ENCODE peak calls at places on chromosomes 3 and 15, in eight cellular contexts. N is stomach, O is fibroblast of mammary gland, Z is uterus, I is lower lobe of right lung, R is GM12865, Q is Calu3, P is AG09309. Y is an unnamed sample.

GRCh38 chr3:104385421-104385820 is 981.3 kb upstream of the ALCAM start:
- DNase-seq in N (no peak), O (no peak), Z (no peak), I (no peak), R (no peak), Q (no peak), P (no peak), Y (no peak)

GRCh38 chr3:187968883-187969580 is 184.9 kb upstream of the LPP start:
- DNase-seq in N (no peak), O (peak), Z (no peak), I (no peak), R (no peak), Q (peak), P (peak), Y (peak)

GRCh38 chr3:59777559-59778178 is 727.8 kb upstream of the CFAP20DC start:
- DNase-seq in N (no peak), O (no peak), Z (no peak), I (no peak), R (no peak), Q (no peak), P (no peak), Y (no peak)

GRCh38 chr3:16605966-16606365 is 743 bp upstream of the DAZL start:
- DNase-seq in N (no peak), O (no peak), Z (no peak), I (no peak), R (no peak), Q (no peak), P (no peak), Y (no peak)

GRCh38 chr15:97521894-97522293 is 438.6 kb upstream of the ARRDC4 start:
- DNase-seq in N (no peak), O (no peak), Z (no peak), I (no peak), R (no peak), Q (no peak), P (no peak), Y (no peak)

GRCh38 chr15:68537506-68537905 is 41.3 kb upstream of the CORO2B start:
- DNase-seq in N (no peak), O (no peak), Z (no peak), I (no peak), R (no peak), Q (no peak), P (no peak), Y (peak)

GRCh38 chr3:140290105-140290504 is 355.1 kb downstream of the CLSTN2 start:
- DNase-seq in N (no peak), O (peak), Z (no peak), I (no peak), R (no peak), Q (no peak), P (no peak), Y (peak)

GRCh38 chr15:23687143-23687470 is at the start of gene NDN:
- DNase-seq in N (peak), O (peak), Z (peak), I (peak), R (no peak), Q (no peak), P (no peak), Y (peak)

GRCh38 chr3:46492890-46493547 is 4.8 kb upstream of the RTP3 start:
- DNase-seq in N (no peak), O (no peak), Z (no peak), I (no peak), R (no peak), Q (no peak), P (no peak), Y (no peak)

GRCh38 chr3:50370594-50370993 is 11.3 kb upstream of the TMEM115 start:
- DNase-seq in N (no peak), O (peak), Z (no peak), I (no peak), R (no peak), Q (peak), P (no peak), Y (no peak)

GRCh38 chr3:157495846-157496245 is 7.4 kb downstream of the VEPH1 start:
- DNase-seq in N (no peak), O (no peak), Z (no peak), I (no peak), R (no peak), Q (no peak), P (no peak), Y (no peak)

GRCh38 chr3:191210032-191210431 is 11.0 kb downstream of the OSTN start:
- DNase-seq in N (no peak), O (no peak), Z (no peak), I (no peak), R (no peak), Q (no peak), P (no peak), Y (no peak)

GRCh38 chr3:33681667-33682066 is 36.4 kb downstream of the CLASP2 start:
- DNase-seq in N (no peak), O (no peak), Z (no peak), I (no peak), R (no peak), Q (no peak), P (no peak), Y (no peak)

GRCh38 chr15:79682285-79682684 is 214.5 kb downstream of the MTHFS start:
- DNase-seq in N (no peak), O (peak), Z (peak), I (no peak), R (no peak), Q (no peak), P (peak), Y (peak)

GRCh38 chr3:48039487-48040190 is 23.4 kb upstream of the MAP4 start:
- DNase-seq in N (no peak), O (peak), Z (no peak), I (no peak), R (peak), Q (no peak), P (no peak), Y (peak)

GRCh38 chr15:73630796-73631471 is 2.3 kb downstream of the NPTN start:
- DNase-seq in N (no peak), O (no peak), Z (no peak), I (no peak), R (peak), Q (no peak), P (no peak), Y (no peak)

GRCh38 chr3:147410126-147410517 is 957 bp downstream of the ZIC1 start:
- DNase-seq in N (no peak), O (no peak), Z (no peak), I (no peak), R (no peak), Q (no peak), P (no peak), Y (no peak)

GRCh38 chr3:111915905-111916304 is 56.8 kb downstream of the PHLDB2 start:
- DNase-seq in N (no peak), O (no peak), Z (no peak), I (no peak), R (no peak), Q (no peak), P (no peak), Y (peak)

GRCh38 chr3:86537171-86537570 is 453.8 kb downstream of the VGLL3 start:
- DNase-seq in N (no peak), O (no peak), Z (no peak), I (no peak), R (no peak), Q (no peak), P (no peak), Y (no peak)

GRCh38 chr3:112817271-112817670 is 29.4 kb downstream of the CD200R1L start:
- DNase-seq in N (no peak), O (no peak), Z (no peak), I (no peak), R (no peak), Q (no peak), P (no peak), Y (peak)

GRCh38 chr15:50262533-50262932 is 3.0 kb downstream of the HDC start:
- DNase-seq in N (no peak), O (no peak), Z (no peak), I (no peak), R (peak), Q (no peak), P (no peak), Y (no peak)

GRCh38 chr3:115986555-115987207 is 363.4 kb downstream of the GAP43 start:
- DNase-seq in N (no peak), O (peak), Z (no peak), I (no peak), R (peak), Q (peak), P (no peak), Y (peak)

GRCh38 chr3:32816439-32817194 is 1.2 kb upstream of the TRIM71 start:
- DNase-seq in N (no peak), O (peak), Z (no peak), I (peak), R (no peak), Q (no peak), P (no peak), Y (peak)

GRCh38 chr3:193933451-193933850 is 202.5 kb upstream of the HES1 start:
- DNase-seq in N (no peak), O (no peak), Z (no peak), I (no peak), R (no peak), Q (no peak), P (no peak), Y (no peak)

GRCh38 chr3:54899273-54899672 is 28.6 kb downstream of the LRTM1 start:
- DNase-seq in N (no peak), O (no peak), Z (no peak), I (no peak), R (no peak), Q (no peak), P (no peak), Y (no peak)

GRCh38 chr15:66661432-66662096 is 40.5 kb upstream of the SMAD6 start:
- DNase-seq in N (no peak), O (no peak), Z (no peak), I (peak), R (no peak), Q (no peak), P (no peak), Y (no peak)

GRCh38 chr15:94001113-94001919 is 230.0 kb upstream of the MCTP2 start:
- DNase-seq in N (no peak), O (peak), Z (no peak), I (no peak), R (no peak), Q (no peak), P (no peak), Y (no peak)

GRCh38 chr15:94002026-94002425 is 229.3 kb upstream of the MCTP2 start:
- DNase-seq in N (no peak), O (no peak), Z (no peak), I (no peak), R (no peak), Q (no peak), P (no peak), Y (no peak)

GRCh38 chr15:94000603-94001002 is 230.8 kb upstream of the MCTP2 start:
- DNase-seq in N (no peak), O (no peak), Z (no peak), I (no peak), R (no peak), Q (no peak), P (no peak), Y (no peak)

DNA sequence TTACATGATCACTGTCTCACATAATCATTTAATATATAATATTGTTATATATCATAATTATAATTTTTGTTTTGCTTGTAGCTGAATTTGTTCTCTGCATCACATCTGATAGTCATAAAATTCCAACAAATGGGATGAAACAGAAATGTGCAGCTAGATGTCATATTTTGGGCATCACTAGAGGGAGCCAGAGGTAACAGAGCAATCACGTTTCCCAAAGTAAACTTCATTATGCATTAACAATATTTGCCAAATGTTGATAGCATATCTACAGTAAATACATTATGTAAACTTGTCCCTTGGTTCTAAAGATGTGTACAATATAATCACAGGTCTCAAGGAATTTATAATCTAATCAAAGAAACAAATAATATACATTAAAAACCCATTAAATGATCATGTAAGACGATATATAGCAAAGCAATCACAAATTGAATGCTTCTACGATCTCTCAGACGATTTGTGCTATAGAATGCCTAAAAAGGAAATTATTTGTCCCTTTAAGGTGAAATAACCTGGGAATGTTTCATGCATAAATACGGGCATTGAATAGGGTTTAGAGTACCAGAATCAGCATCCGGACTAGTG is 234.2 kb upstream of the MCTP2 start:
- DNase-seq in N (no peak), O (peak), Z (no peak), I (no peak), R (peak), Q (peak), P (peak), Y (peak)
- TF ChIP-seq CTCF in N (no peak), O (peak), Z (peak), I (peak), R (peak), Q (peak), P (peak), Y (peak)

DNA sequence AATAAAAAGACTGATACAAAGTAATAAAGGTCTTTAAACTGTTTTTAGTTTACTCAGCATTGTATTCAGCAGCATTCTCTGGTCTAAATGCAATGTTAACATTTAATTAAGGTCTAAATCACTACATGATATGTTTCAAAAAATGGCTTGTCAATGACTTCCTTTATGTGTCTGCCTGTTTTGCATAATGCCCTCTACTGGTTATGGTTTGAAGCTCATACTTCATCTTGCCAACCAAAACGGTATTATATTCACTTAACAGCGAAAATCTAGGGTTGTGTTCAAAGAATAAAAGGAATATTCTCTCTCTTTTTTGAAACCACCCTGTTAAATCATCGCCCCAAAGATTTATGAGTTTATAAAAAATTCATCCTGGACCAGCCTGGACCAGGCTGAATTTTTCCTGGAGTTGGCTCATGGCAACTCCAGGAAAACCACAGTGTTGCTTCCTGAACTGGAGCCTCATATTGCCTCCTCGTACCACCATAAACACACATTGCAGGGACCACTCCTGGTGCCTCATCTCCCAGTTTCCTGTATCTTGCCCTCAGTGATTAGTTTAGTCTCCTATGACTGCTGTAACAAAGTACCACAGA is 6.7 kb upstream of the NCEH1 start:
- DNase-seq in N (no peak), O (peak), Z (no peak), I (no peak), R (peak), Q (no peak), P (no peak), Y (no peak)
- TF ChIP-seq CTCF in N (no peak), O (peak), Z (no peak), I (no peak), R (peak), Q (no peak), P (peak), Y (peak)

GRCh38 chr3:75692061-75692460 is 27.9 kb downstream of the FRG2C start:
- DNase-seq in N (no peak), O (no peak), Z (no peak), I (no peak), R (no peak), Q (no peak), P (no peak), Y (no peak)

GRCh38 chr3:75687323-75687722 is 23.2 kb downstream of the FRG2C start:
- DNase-seq in N (no peak), O (no peak), Z (no peak), I (no peak), R (no peak), Q (no peak), P (no peak), Y (no peak)
- TF ChIP-seq CTCF in N (no peak), O (no peak), Z (no peak), I (no peak), R (no peak), Q (no peak), P (no peak), Y (no peak)

DNA sequence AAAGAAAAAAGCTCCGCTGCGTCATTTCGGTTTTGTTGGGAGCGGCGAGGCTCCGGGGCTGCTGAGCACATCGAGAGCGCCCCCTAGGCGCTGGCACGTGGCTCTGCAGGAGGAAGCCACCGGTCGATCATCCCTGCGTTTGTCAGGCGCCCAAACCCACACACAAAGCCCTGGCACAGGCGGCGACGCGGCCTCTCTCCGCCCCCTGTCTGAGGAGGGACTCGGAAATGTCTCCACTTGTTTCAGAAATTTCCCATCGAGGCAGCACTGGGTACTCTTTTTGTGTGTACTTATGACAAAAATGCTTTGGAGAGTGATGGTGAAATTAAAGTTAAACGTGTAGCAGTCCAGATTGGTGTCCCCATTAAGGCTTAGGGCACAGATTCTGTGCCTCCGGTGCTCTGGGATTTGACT is 407.3 kb upstream of the ONECUT1 start:
- DNase-seq in N (peak), O (peak), Z (no peak), I (peak), R (peak), Q (peak), P (peak), Y (peak)
- TF ChIP-seq CTCF in N (no peak), O (peak), Z (peak), I (peak), R (peak), Q (peak), P (peak), Y (peak)

DNA sequence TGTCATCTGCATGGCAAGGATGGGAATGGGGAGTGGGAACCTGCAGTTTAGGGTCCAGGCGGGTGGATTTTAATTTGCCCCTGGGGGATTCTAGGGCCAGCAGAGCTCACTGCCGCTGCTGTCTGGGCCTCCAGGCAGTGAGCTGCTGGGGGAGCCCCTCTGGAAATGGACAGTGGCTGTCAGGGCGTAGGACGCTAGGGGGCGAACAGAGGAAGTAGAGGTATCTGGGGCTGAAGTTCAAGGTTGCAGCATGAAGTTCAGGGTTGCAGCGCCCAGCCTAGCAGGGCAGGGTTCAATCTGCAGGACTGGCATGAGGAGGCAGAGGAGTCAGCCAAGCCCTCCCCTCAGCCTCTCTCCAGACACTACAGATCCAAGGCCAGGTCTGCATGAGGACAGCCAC is 49.5 kb downstream of the APBA2 start:
- DNase-seq in N (no peak), O (no peak), Z (no peak), I (no peak), R (peak), Q (no peak), P (no peak), Y (no peak)
- TF ChIP-seq CTCF in N (no peak), O (no peak), Z (no peak), I (no peak), R (peak), Q (no peak), P (no peak), Y (no peak)

GRCh38 chr3:127304121-127304744 is 16.4 kb upstream of the PRR20G start:
- DNase-seq in N (peak), O (no peak), Z (no peak), I (peak), R (no peak), Q (peak), P (no peak), Y (no peak)
- TF ChIP-seq CTCF in N (no peak), O (no peak), Z (no peak), I (no peak), R (no peak), Q (no peak), P (no peak), Y (no peak)

GRCh38 chr15:76903251-76903681 is 1.9 kb downstream of the SCAPER start:
- DNase-seq in N (no peak), O (peak), Z (no peak), I (no peak), R (peak), Q (no peak), P (no peak), Y (peak)
- TF ChIP-seq CTCF in N (no peak), O (peak), Z (peak), I (peak), R (peak), Q (no peak), P (peak), Y (no peak)

GRCh38 chr3:97896547-97896946 is 74.7 kb downstream of the CRYBG3 start:
- DNase-seq in N (no peak), O (no peak), Z (no peak), I (no peak), R (no peak), Q (no peak), P (no peak), Y (no peak)
- TF ChIP-seq CTCF in N (no peak), O (no peak), Z (no peak), I (no peak), R (no peak), Q (no peak), P (peak), Y (no peak)

GRCh38 chr3:167350245-167350862 is 29.7 kb downstream of the ZBBX start:
- DNase-seq in N (no peak), O (peak), Z (no peak), I (no peak), R (peak), Q (peak), P (no peak), Y (peak)
- TF ChIP-seq CTCF in N (no peak), O (peak), Z (peak), I (peak), R (peak), Q (peak), P (no peak), Y (peak)

Y was measured in fibroblast of lung.